ENCODE peak calls at places on chromosomes 12 and 14, in seven cellular contexts. N is heart left ventricle; M is upper lobe of right lung; Z is A549; J is activated CD8-positive, alpha-beta T cell treated with anti-CD3 and anti-CD28 coated beads for 36 hours; P is RWPE2; V is activated T-cell treated with anti-CD3 and anti-CD28 coated beads, Interleukin-2, amount 50 U/mL, for 72 hours. Q is an unnamed sample.

GRCh38 chr12:47770086-47770726 is 2.8 kb upstream of the SLC48A1 start:
- ATAC-seq in M (peak; percentile 47), P (no peak), V (no peak), Z (no peak), J (no peak), N (no peak), Q (no peak)

GRCh38 chr12:124096869-124097434 is 123.9 kb downstream of the ZNF664 start:
- ATAC-seq in Z (no peak), J (no peak), P (no peak), M (no peak), V (no peak), N (no peak), Q (no peak)

GRCh38 chr12:75660805-75661404 is 149.5 kb upstream of the KRR1 start:
- ATAC-seq in P (peak; percentile 64), J (no peak), N (no peak), Z (peak; percentile 73), V (no peak), M (no peak), Q (peak; percentile 54)

GRCh38 chr12:120055231-120055630 is 61.3 kb downstream of the RAB35 start:
- ATAC-seq in N (no peak), M (peak; percentile 52), P (peak; percentile 94), Z (peak; percentile 56), V (no peak), J (no peak), Q (no peak)

GRCh38 chr12:62761658-62762057 is 173.3 kb downstream of the PPM1H start:
- ATAC-seq in N (peak; percentile 67), V (no peak), Z (no peak), P (no peak), J (no peak), M (peak; percentile 40), Q (no peak)

GRCh38 chr12:116194935-116195431 is 82.5 kb downstream of the MED13L start:
- ATAC-seq in Z (no peak), M (no peak), V (peak; percentile 98), N (peak; percentile 24), P (peak; percentile 19), J (peak; percentile 97), Q (no peak)

GRCh38 chr12:46794593-46795190 is 31.1 kb downstream of the SLC38A4 start:
- ATAC-seq in J (peak; percentile 51), M (no peak), Z (no peak), N (no peak), P (no peak), V (peak; percentile 94), Q (no peak)

GRCh38 chr14:100096656-100097055 is 31.4 kb downstream of the EVL start:
- ATAC-seq in N (no peak), J (no peak), M (no peak), Z (peak; percentile 84), V (no peak), P (peak; percentile 94), Q (peak; percentile 54)

GRCh38 chr14:100282766-100283419 is 23.4 kb downstream of the SLC25A29 start:
- ATAC-seq in J (no peak), N (no peak), P (peak; percentile 19), V (no peak), Z (no peak), M (no peak), Q (no peak)

GRCh38 chr12:15453613-15454012 is 131.3 kb downstream of the PTPRO start:
- ATAC-seq in P (no peak), V (peak; percentile 50), J (no peak), M (no peak), N (no peak), Z (no peak), Q (no peak)

GRCh38 chr14:23936084-23936829 is 17.3 kb upstream of the DHRS4 start:
- ATAC-seq in M (no peak), J (no peak), Z (no peak), N (no peak), P (no peak), V (no peak), Q (no peak)

GRCh38 chr12:95147836-95148235 is 69.4 kb downstream of the FGD6 start:
- ATAC-seq in P (no peak), N (no peak), Z (no peak), V (no peak), M (no peak), J (no peak), Q (no peak)

GRCh38 chr12:53575502-53576264 is 50.5 kb downstream of the ATF7 start:
- ATAC-seq in V (peak; percentile 68), N (peak; percentile 41), Z (peak; percentile 76), J (no peak), P (peak; percentile 92), M (peak; percentile 72), Q (no peak)

GRCh38 chr14:61516957-61517356 is 178.4 kb upstream of the HIF1A start:
- ATAC-seq in N (peak; percentile 52), Z (no peak), V (peak; percentile 35), J (no peak), M (no peak), P (peak; percentile 60), Q (peak; percentile 49)

GRCh38 chr12:67426067-67426466 is 156.9 kb downstream of the CAND1 start:
- ATAC-seq in J (no peak), N (no peak), P (no peak), V (no peak), Z (no peak), M (peak; percentile 75), Q (peak; percentile 96)

GRCh38 chr14:59342516-59343484 is 122.4 kb downstream of the GPR135 start:
- ATAC-seq in N (peak; percentile 80), V (no peak), J (no peak), Z (no peak), M (peak; percentile 56), P (no peak), Q (peak; percentile 64)

GRCh38 chr12:49643961-49644619 is 20.7 kb downstream of the PRPF40B start:
- ATAC-seq in P (peak; percentile 82), N (peak; percentile 3), M (no peak), J (peak; percentile 22), V (peak; percentile 23), Z (no peak), Q (peak; percentile 18)

GRCh38 chr14:94707494-94707893 is 62.4 kb downstream of the GSC start:
- ATAC-seq in P (no peak), V (no peak), J (no peak), N (no peak), M (no peak), Z (peak; percentile 52), Q (peak; percentile 35)

GRCh38 chr14:81062816-81063215 is 107.4 kb downstream of the TSHR start:
- ATAC-seq in N (no peak), P (peak; percentile 73), J (peak; percentile 84), Z (peak; percentile 81), M (peak; percentile 64), V (peak; percentile 88), Q (peak; percentile 69)

GRCh38 chr12:80837342-80837978 is 100.3 kb downstream of the LIN7A start:
- ATAC-seq in N (peak; percentile 86), Z (peak; percentile 88), V (no peak), P (peak; percentile 68), M (peak; percentile 84), J (no peak), Q (peak; percentile 90)

GRCh38 chr14:64688028-64688427 is 16.2 kb upstream of the PLEKHG3 start:
- ATAC-seq in Z (no peak), N (no peak), J (no peak), M (peak; percentile 66), V (no peak), P (no peak), Q (no peak)

GRCh38 chr14:96575233-96575632 is 73.1 kb downstream of the PAPOLA start:
- ATAC-seq in N (no peak), J (no peak), P (no peak), V (no peak), M (no peak), Z (no peak), Q (peak; percentile 21)

GRCh38 chr14:106776395-106776983 is 1250.1 kb downstream of the TMEM121 start:
- ATAC-seq in N (no peak), M (no peak), V (peak; percentile 86), P (no peak), J (no peak), Z (no peak), Q (no peak)

GRCh38 chr12:90868626-90869025 is 86.3 kb downstream of the CCER1 start:
- ATAC-seq in M (no peak), V (no peak), J (no peak), Z (no peak), N (no peak), P (no peak), Q (no peak)

GRCh38 chr14:93788307-93788556 is at the start of gene PRIMA1:
- ATAC-seq in N (peak; percentile 24), M (peak; percentile 3), V (no peak), P (no peak), Z (no peak), J (no peak), Q (peak; percentile 16)

GRCh38 chr12:94427520-94428381 is 31.9 kb downstream of the CEP83 start:
- ATAC-seq in V (peak; percentile 84), M (no peak), P (no peak), Z (no peak), N (peak; percentile 58), J (peak; percentile 79), Q (peak; percentile 73)

GRCh38 chr12:92556141-92556540 is 146.6 kb upstream of the PLEKHG7 start:
- ATAC-seq in M (no peak), V (no peak), Z (no peak), J (no peak), P (no peak), N (no peak), Q (no peak)

GRCh38 chr12:116062698-116063097 is 214.8 kb downstream of the MED13L start:
- ATAC-seq in N (no peak), P (no peak), M (no peak), Z (no peak), V (no peak), J (no peak), Q (no peak)